ENCODE peak calls at places on chromosomes 6 and 20, in four cellular contexts. J, R, S and G are unnamed samples.

GRCh38 chr6:33752139-33753015 is 5.7 kb upstream of the IP6K3 start:
- DNase-seq in S (no peak), J (no peak), R (no peak), G (peak)

GRCh38 chr6:42075159-42075838 is 25.0 kb downstream of the TAF8 start:
- DNase-seq in J (peak), R (peak), S (peak), G (peak)

GRCh38 chr6:31702421-31702818 is 704 bp downstream of the ABHD16A start:
- DNase-seq in S (no peak), R (no peak), J (no peak), G (no peak)

GRCh38 chr6:135182993-135183531 is 2.0 kb downstream of the MYB start:
- DNase-seq in J (no peak), S (no peak), R (no peak), G (peak)

GRCh38 chr6:149464411-149464810 is 20.4 kb downstream of the ZC3H12D start:
- DNase-seq in S (no peak), J (no peak), R (no peak), G (no peak)

GRCh38 chr6:169789146-169789943 is 37.9 kb downstream of the ERMARD start:
- DNase-seq in R (no peak), J (no peak), S (no peak), G (no peak)

GRCh38 chr6:149716584-149716983 is 1.3 kb downstream of the LATS1 start:
- DNase-seq in R (no peak), S (no peak), J (no peak), G (no peak)

GRCh38 chr6:3355358-3356055 is 96.8 kb downstream of the PSMG4 start:
- DNase-seq in J (peak), S (peak), R (peak), G (peak)

GRCh38 chr6:12164508-12164770 is 125.7 kb upstream of the EDN1 start:
- DNase-seq in S (no peak), J (no peak), R (no peak), G (no peak)

GRCh38 chr6:48951917-48952316 is 511.1 kb downstream of the MMUT start:
- DNase-seq in J (no peak), S (no peak), R (no peak), G (no peak)

DNA sequence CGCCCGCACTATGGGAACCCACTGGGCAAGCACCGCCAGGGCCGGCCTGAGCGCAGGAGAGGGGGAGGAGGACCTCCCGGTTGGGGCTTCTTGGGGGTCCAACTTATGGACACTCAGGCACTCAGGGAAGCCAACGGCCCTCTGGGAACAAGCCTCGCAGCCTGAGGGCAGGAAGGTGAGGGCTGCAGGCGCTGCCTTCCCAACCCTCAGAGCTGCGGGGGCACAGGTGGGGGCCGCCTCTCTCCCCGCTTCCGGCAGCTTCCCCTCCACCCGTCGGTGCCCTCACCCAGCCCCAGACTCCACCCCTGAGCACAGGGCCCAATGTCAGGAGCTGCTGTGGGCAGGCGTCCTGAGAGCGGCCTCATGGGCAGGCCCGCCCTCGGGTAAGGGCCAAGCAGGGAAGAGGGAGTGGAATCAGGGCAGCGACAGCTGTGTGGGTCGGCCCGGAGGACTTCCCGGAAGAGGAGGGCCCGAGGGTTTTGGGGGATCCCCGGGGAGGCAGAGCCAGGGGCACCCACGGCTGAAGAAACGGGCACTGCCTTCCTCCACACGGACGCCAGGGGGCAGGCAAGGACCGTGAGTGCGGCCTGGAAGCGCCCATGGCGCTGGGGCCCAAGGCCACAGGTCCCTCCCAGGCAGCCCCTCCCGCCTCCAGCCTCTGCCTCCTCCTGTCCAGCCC is 488 bp upstream of the PTK6 start:
- DNase-seq in S (peak), R (peak), J (peak), G (peak)
- TF ChIP-seq POLR2A in S (no peak), R (no peak), J (no peak), G (peak)

GRCh38 chr6:16019462-16019861 is 109.4 kb upstream of the MYLIP start:
- DNase-seq in J (no peak), S (no peak), R (no peak), G (no peak)
- H3K27ac ChIP-seq in J (no peak), S (no peak), R (no peak), G (no peak)

DNA sequence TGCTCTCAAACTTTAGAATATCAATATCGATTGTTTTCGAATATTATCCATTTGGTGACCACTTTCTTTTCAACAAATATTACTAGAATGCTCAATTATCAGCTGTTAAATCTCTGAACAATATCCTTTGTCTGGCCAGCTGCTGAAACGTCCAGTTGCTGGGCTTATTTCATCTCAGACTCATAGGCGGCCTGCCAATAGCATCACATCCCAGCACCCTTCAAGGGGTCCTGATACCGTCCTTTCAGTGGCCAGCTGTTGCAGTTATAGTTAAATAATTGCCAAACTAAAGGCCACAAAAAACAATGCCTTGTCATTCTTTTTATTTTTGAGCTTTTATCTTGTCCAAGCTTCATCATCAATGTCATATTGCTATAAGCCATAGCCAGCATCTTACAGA is 1006.8 kb upstream of the MANEA start:
- DNase-seq in J (no peak), S (no peak), R (no peak), G (no peak)
- TF ChIP-seq EP300 in J (no peak), S (no peak), R (no peak), G (no peak)

GRCh38 chr6:152068622-152069261 is 261.3 kb downstream of the ESR1 start:
- DNase-seq in S (no peak), R (no peak), J (no peak), G (no peak)
- TF ChIP-seq POLR2A in S (no peak), R (no peak), J (no peak), G (no peak)